ENCODE peak calls at places on chromosomes 4 and X, in four cellular contexts. D is foreskin melanocyte, J is head of caudate nucleus, G is memory B cell. I is an unnamed sample.

GRCh38 chr4:929970-930625 is 2.0 kb downstream of the GAK start:
- DNase-seq in D (no peak), J (no peak), G (no peak), I (no peak)

GRCh38 chr4:38082424-38083374 is 122.5 kb downstream of the PTTG2 start:
- DNase-seq in D (no peak), J (no peak), G (no peak), I (no peak)

GRCh38 chr4:156948133-156948532 is 23.5 kb downstream of the PDGFC start:
- DNase-seq in D (no peak), J (no peak), G (no peak), I (no peak)

GRCh38 chr4:82865592-82865991 is 25.4 kb downstream of the SEC31A start:
- DNase-seq in D (peak), J (no peak), G (no peak), I (no peak)

GRCh38 chrX:12975999-12976558 is 1.2 kb downstream of the TMSB4X start:
- DNase-seq in D (no peak), J (peak), G (peak), I (no peak)

GRCh38 chrX:150869450-150869849 is 29.0 kb downstream of the CD99L2 start:
- DNase-seq in D (no peak), J (no peak), G (no peak), I (no peak)

GRCh38 chr4:73811841-73812240 is 24.6 kb upstream of the CXCL6 start:
- DNase-seq in D (peak), J (no peak), G (no peak), I (no peak)

GRCh38 chr4:177369372-177369771 is 59.7 kb downstream of the NEIL3 start:
- DNase-seq in D (no peak), J (no peak), G (no peak), I (no peak)

GRCh38 chr4:7389719-7390118 is 45.0 kb downstream of the PSAPL1 start:
- DNase-seq in D (no peak), J (peak), G (no peak), I (no peak)

GRCh38 chr4:101304916-101305315 is 42.4 kb downstream of the PPP3CA start:
- DNase-seq in D (peak), J (no peak), G (no peak), I (no peak)